ENCODE peak calls at places on chromosomes 6 and 20, in four cellular contexts. S is lung, E is Panc1, F is AG10803. B is an unnamed sample.

GRCh38 chr6:41348934-41349333 is 13.5 kb downstream of the NCR2 start:
- DNase-seq in E (no peak), S (no peak), F (no peak), B (no peak)

GRCh38 chr20:52087471-52087870 is 104.1 kb downstream of the ZFP64 start:
- DNase-seq in E (no peak), F (peak), S (no peak), B (no peak)

GRCh38 chr6:96522469-96523009 is 933 bp downstream of the UFL1 start:
- DNase-seq in S (no peak), F (peak), E (no peak), B (peak)

GRCh38 chr6:155001482-155001881 is 6.4 kb downstream of the TIAM2 start:
- DNase-seq in F (peak), S (no peak), E (no peak), B (no peak)

GRCh38 chr6:90178294-90178678 is 118.4 kb downstream of the BACH2 start:
- DNase-seq in E (no peak), F (no peak), S (no peak), B (no peak)

GRCh38 chr6:55664581-55665223 is 85.7 kb upstream of the HMGCLL1 start:
- DNase-seq in F (no peak), E (no peak), S (no peak), B (no peak)

GRCh38 chr6:5302995-5303622 is 41.8 kb downstream of the FARS2 start:
- DNase-seq in F (no peak), E (peak), S (peak), B (no peak)

GRCh38 chr6:143535189-143535614 is 23.7 kb upstream of the FUCA2 start:
- DNase-seq in S (no peak), E (no peak), F (no peak), B (no peak)

GRCh38 chr6:110534731-110535164 is 58.3 kb upstream of the SLC22A16 start:
- DNase-seq in F (peak), S (no peak), E (no peak), B (no peak)

GRCh38 chr6:78995946-78996345 is 82.1 kb downstream of the PHIP start:
- DNase-seq in F (no peak), S (no peak), E (no peak), B (no peak)

GRCh38 chr20:4811661-4812181 is 90.0 kb downstream of the PRND start:
- DNase-seq in S (peak), E (no peak), F (no peak), B (no peak)

GRCh38 chr6:90896165-90896549 is 309.3 kb upstream of the MAP3K7 start:
- DNase-seq in S (no peak), F (no peak), E (no peak), B (peak)

GRCh38 chr6:51992834-51993233 is 94.6 kb downstream of the PKHD1 start:
- DNase-seq in F (no peak), S (no peak), E (no peak), B (no peak)

GRCh38 chr6:56297022-56297995 is 49.9 kb upstream of the COL21A1 start:
- DNase-seq in E (no peak), S (no peak), F (no peak), B (no peak)

GRCh38 chr20:13340088-13340487 is 119.0 kb downstream of the ISM1 start:
- DNase-seq in S (no peak), F (peak), E (no peak), B (no peak)

GRCh38 chr20:59568509-59569024 is 35.8 kb upstream of the PHACTR3 start:
- DNase-seq in S (no peak), E (no peak), F (no peak), B (no peak)

DNA sequence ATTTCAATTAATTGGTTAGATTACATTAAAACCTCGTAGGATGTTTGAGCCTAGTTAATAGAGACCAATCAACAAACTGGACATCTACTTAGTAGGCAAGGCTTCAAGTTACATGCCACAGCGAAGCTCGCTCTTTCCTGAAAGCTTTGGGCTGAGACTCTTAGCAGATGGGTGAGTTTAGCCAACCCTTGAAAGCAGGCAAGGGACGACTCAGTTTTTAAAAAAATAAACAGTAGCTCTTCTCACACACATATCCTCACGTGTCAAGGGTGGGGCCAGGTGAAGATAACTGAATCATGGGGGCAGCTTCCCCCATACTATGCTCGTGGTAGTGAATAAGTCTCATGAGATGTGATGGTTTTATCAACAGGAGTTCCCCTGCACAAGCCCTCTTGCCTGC is 775 bp downstream of the MTFR2 start:
- DNase-seq in S (no peak), F (no peak), E (no peak), B (no peak)
- H3K4me3 ChIP-seq in S (no peak), F (peak), E (peak), B (peak)

DNA sequence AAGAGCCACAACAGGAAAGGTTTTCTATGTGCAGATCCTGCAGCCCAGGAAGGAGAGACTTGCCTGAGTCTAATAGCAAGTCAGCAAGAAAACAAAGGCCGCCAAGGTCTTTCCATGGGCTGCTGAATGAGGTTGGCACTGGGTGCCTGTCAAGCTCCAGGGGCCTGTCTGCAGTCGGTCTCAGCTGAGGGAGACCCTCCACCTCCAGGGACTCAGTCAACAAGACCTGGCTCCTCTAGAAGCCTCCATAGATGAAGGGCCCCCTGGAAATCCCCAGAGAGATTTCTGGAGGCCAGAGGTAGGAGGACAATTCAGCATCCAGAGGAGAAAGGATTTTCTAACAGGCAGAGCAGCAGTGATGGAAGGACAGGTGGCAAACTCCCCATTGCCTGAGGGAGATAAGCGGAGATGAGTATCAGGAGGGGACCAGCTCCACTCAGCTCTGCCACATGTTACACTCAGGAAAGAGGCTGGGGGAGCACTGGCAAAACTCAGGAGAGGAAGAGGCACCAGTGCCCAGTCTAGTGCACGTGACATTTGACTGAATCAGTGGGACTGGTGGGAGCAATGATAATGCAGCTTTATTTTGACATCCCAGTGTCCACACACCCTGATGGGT is 33.5 kb upstream of the FKBP1A start:
- DNase-seq in S (no peak), E (no peak), F (no peak), B (no peak)
- H3K4me3 ChIP-seq in S (no peak), E (no peak), F (no peak), B (no peak)

GRCh38 chr20:63709149-63709527 is 1.3 kb downstream of the ZGPAT start:
- DNase-seq in S (peak), E (no peak), F (no peak), B (no peak)
- H3K4me3 ChIP-seq in S (no peak), E (peak), F (peak), B (peak)

DNA sequence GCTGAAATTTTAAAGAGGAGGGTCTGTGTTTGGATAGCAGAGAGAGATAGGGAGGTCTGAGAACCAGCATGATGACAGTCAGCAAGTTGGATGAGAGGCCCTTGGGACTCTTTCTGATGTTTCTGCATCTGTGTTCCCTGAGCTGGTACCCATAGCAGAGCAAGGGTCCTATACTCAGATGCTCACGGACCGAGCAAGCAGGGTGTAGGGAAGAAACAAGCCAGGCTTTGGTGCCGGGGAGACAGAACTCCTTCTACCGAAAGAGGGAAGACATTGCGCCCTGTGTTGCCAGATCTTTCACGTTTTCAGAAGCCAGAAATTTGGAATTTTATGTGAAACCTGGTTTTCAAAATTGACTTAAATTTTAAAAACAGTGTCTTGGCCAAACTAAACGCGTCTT is 34.6 kb downstream of the NEDD9 start:
- DNase-seq in F (no peak), S (no peak), E (no peak), B (no peak)
- H3K4me3 ChIP-seq in F (no peak), S (no peak), E (no peak), B (no peak)

DNA sequence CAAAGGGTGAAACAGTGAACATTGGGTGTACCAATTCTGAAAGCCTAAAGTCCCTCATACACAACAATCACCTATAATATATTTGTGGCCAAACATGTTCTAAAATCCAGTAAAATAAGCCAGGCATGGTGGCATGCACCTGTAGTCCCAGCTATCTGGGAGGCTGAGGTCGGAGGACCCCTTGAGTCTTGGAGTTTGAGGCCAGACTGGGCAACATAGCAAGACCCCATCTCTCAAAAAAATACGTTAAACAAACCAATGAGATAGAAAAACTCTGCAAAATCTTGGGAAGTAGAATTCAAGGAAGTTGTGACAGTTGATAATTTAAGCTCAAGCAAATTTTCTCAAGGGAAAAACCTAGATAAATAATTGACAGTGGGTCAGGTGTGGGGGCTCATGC is 92.6 kb downstream of the CAP2 start:
- DNase-seq in F (no peak), S (no peak), E (no peak), B (no peak)
- H3K4me3 ChIP-seq in F (no peak), S (no peak), E (no peak), B (no peak)

GRCh38 chr6:33591633-33592032 is 11.6 kb upstream of the BAK1 start:
- DNase-seq in S (no peak), F (no peak), E (no peak), B (no peak)

GRCh38 chr6:33588894-33589293 is 8.8 kb upstream of the BAK1 start:
- DNase-seq in S (no peak), F (no peak), E (no peak), B (no peak)

GRCh38 chr6:33590531-33591198 is 10.6 kb upstream of the BAK1 start:
- DNase-seq in E (no peak), S (peak), F (peak), B (no peak)

GRCh38 chr6:33589366-33589722 is 9.3 kb upstream of the BAK1 start:
- DNase-seq in E (no peak), S (no peak), F (no peak), B (no peak)

GRCh38 chr6:33589723-33590530 is 9.9 kb upstream of the BAK1 start:
- DNase-seq in S (peak), E (peak), F (peak), B (no peak)
- H3K4me3 ChIP-seq in S (no peak), E (no peak), F (no peak), B (no peak)

GRCh38 chr20:62806383-62807050 is 1.9 kb downstream of the OGFR start:
- DNase-seq in F (no peak), S (no peak), E (no peak), B (no peak)
- H3K4me3 ChIP-seq in F (peak), S (no peak), E (peak), B (peak)